ENCODE peak calls at places on chromosomes 1 and 21, in eight cellular contexts. N, T, U, R, J, M, W and Z are unnamed samples.

GRCh38 chr1:35808376-35809155 is 750 bp downstream of the AGO4 start:
- DNase-seq in U (peak; percentile 25), R (peak; percentile 38), N (no peak), M (no peak), W (peak; percentile 25), T (no peak), J (peak; percentile 70), Z (peak; percentile 10)

GRCh38 chr1:55257958-55258357 is 42.8 kb upstream of the USP24 start:
- DNase-seq in M (no peak), N (no peak), R (no peak), U (no peak), J (no peak), W (no peak), T (no peak), Z (no peak)

GRCh38 chr1:37481289-37482003 is 7.1 kb downstream of the ZC3H12A start:
- DNase-seq in M (no peak), U (no peak), T (no peak), J (no peak), R (no peak), W (no peak), N (no peak), Z (no peak)

GRCh38 chr21:45799765-45800338 is 156.3 kb downstream of the PCBP3 start:
- DNase-seq in U (no peak), J (no peak), W (no peak), R (no peak), M (no peak), N (no peak), T (no peak), Z (no peak)

GRCh38 chr1:101282314-101283087 is 45.7 kb downstream of the S1PR1 start:
- DNase-seq in T (no peak), W (peak; percentile 64), M (no peak), N (no peak), J (no peak), U (no peak), R (no peak), Z (no peak)

GRCh38 chr1:51070640-51071039 is 31.4 kb upstream of the C1orf185 start:
- DNase-seq in U (no peak), W (no peak), T (peak; percentile 55), N (no peak), M (no peak), R (no peak), J (no peak), Z (no peak)

GRCh38 chr1:35499652-35500176 is 57.5 kb downstream of the KIAA0319L start:
- DNase-seq in J (no peak), T (no peak), U (no peak), W (no peak), R (no peak), M (no peak), N (no peak), Z (no peak)

GRCh38 chr1:19361231-19362147 is 49.4 kb downstream of the SLC66A1 start:
- DNase-seq in T (no peak), R (no peak), U (no peak), M (peak; percentile 32), W (peak; percentile 19), J (no peak), N (no peak), Z (no peak)

GRCh38 chr1:107877749-107878148 is 87.2 kb downstream of the VAV3 start:
- DNase-seq in R (no peak), U (no peak), J (no peak), N (no peak), M (no peak), W (no peak), T (no peak), Z (no peak)

GRCh38 chr1:160261526-160261877 is 847 bp downstream of the DCAF8 start:
- DNase-seq in U (no peak), M (peak; percentile 61), T (peak; percentile 72), J (no peak), N (no peak), R (peak; percentile 66), W (peak; percentile 68), Z (no peak)

GRCh38 chr1:205766038-205766437 is 9.2 kb downstream of the RAB29 start:
- DNase-seq in J (no peak), R (no peak), W (no peak), T (no peak), N (no peak), M (no peak), U (no peak), Z (no peak)

GRCh38 chr1:237084399-237085077 is 42.6 kb downstream of the RYR2 start:
- DNase-seq in N (no peak), R (no peak), T (no peak), J (no peak), M (no peak), W (no peak), U (no peak), Z (no peak)

GRCh38 chr21:45942755-45943629 is 38.6 kb upstream of the COL6A1 start:
- DNase-seq in J (no peak), W (no peak), N (no peak), U (no peak), R (no peak), M (no peak), T (no peak), Z (no peak)

GRCh38 chr1:16631248-16632043 is 18.1 kb upstream of the NBPF1 start:
- DNase-seq in T (no peak), N (peak; percentile 11), M (no peak), J (peak; percentile 58), R (peak; percentile 28), W (no peak), U (peak; percentile 20), Z (no peak)

GRCh38 chr1:89724369-89725015 is 91.6 kb downstream of the LRRC8C start:
- DNase-seq in T (no peak), N (no peak), J (peak; percentile 42), M (no peak), W (peak; percentile 33), U (no peak), R (no peak), Z (no peak)

GRCh38 chr21:45330075-45330781 is 42.5 kb upstream of the POFUT2 start:
- DNase-seq in R (no peak), N (no peak), T (no peak), M (peak; percentile 50), U (peak; percentile 59), J (peak; percentile 59), W (peak; percentile 87), Z (no peak)

GRCh38 chr1:41713557-41714327 is 205.0 kb downstream of the HIVEP3 start:
- DNase-seq in M (peak; percentile 57), N (no peak), T (peak; percentile 36), R (no peak), U (peak; percentile 51), J (no peak), W (peak; percentile 50), Z (no peak)

GRCh38 chr1:201876148-201876547 is 12.6 kb upstream of the SHISA4 start:
- DNase-seq in N (no peak), T (no peak), M (no peak), U (no peak), J (no peak), W (peak; percentile 27), R (no peak), Z (no peak)

GRCh38 chr1:198246331-198246730 is 89.5 kb downstream of the NEK7 start:
- DNase-seq in N (no peak), J (no peak), U (no peak), M (no peak), T (no peak), W (no peak), R (no peak), Z (no peak)

GRCh38 chr21:42806489-42807140 is 72.7 kb downstream of the WDR4 start:
- DNase-seq in M (no peak), W (no peak), N (no peak), J (no peak), U (no peak), R (peak; percentile 13), T (no peak), Z (no peak)

GRCh38 chr1:10753279-10753678 is 43.2 kb downstream of the CASZ1 start:
- DNase-seq in M (no peak), W (no peak), T (no peak), J (no peak), N (no peak), U (no peak), R (no peak), Z (no peak)

GRCh38 chr1:246769306-246769705 is 45.1 kb downstream of the SCCPDH start:
- DNase-seq in T (peak; percentile 52), M (peak; percentile 91), U (no peak), R (peak; percentile 27), W (peak; percentile 87), J (no peak), N (no peak), Z (no peak)

GRCh38 chr1:19035356-19036048 is 79.0 kb upstream of the IFFO2 start:
- DNase-seq in R (no peak), J (no peak), U (no peak), M (no peak), W (no peak), T (no peak), N (no peak), Z (no peak)

GRCh38 chr1:152621993-152622392 is 910 bp downstream of the LCE3A start:
- DNase-seq in W (no peak), M (no peak), R (no peak), N (no peak), J (no peak), T (no peak), U (no peak), Z (no peak)

GRCh38 chr1:2987773-2988172 is 33.5 kb upstream of the ACTRT2 start:
- DNase-seq in U (no peak), T (no peak), J (no peak), M (no peak), R (no peak), N (no peak), W (no peak), Z (no peak)

GRCh38 chr1:233217832-233218231 is 77.7 kb downstream of the PCNX2 start:
- DNase-seq in J (no peak), R (no peak), N (no peak), U (no peak), M (no peak), W (no peak), T (no peak), Z (no peak)

GRCh38 chr21:36566606-36567005 is 86.7 kb upstream of the CLDN14 start:
- DNase-seq in U (no peak), J (no peak), R (no peak), T (no peak), M (no peak), N (no peak), W (no peak), Z (no peak)

GRCh38 chr1:235657747-235658526 is 8.4 kb upstream of the GNG4 start:
- DNase-seq in M (no peak), T (no peak), R (no peak), N (no peak), J (no peak), W (no peak), U (no peak), Z (no peak)

GRCh38 chr1:22588899-22589422 is 25.7 kb downstream of the EPHA8 start:
- DNase-seq in T (no peak), U (no peak), R (no peak), M (no peak), W (no peak), J (no peak), N (no peak), Z (no peak)